ENCODE peak calls at places on chromosome 9, in seven cellular contexts. F, A, Y, X, M, O and D are unnamed samples.

GRCh38 chr9:35552376-35552775 is 52.7 kb upstream of the TESK1 start:
- DNase-seq in F (no peak), A (peak), Y (no peak), X (no peak), M (no peak), O (no peak), D (no peak)

GRCh38 chr9:136297016-136297691 is 6.7 kb downstream of the CCDC187 start:
- DNase-seq in F (no peak), A (no peak), Y (no peak), X (no peak), M (no peak), O (peak), D (no peak)

GRCh38 chr9:107467416-107467815 is 22.2 kb downstream of the KLF4 start:
- DNase-seq in F (no peak), A (no peak), Y (no peak), X (no peak), M (no peak), O (no peak), D (no peak)

GRCh38 chr9:2623046-2623865 is 1.7 kb downstream of the VLDLR start:
- DNase-seq in F (peak), A (peak), Y (peak), X (peak), M (peak), O (peak), D (no peak)

GRCh38 chr9:35842020-35842745 is 13.2 kb downstream of the TMEM8B start:
- DNase-seq in F (no peak), A (no peak), Y (no peak), X (no peak), M (peak), O (no peak), D (no peak)

GRCh38 chr9:69204869-69205268 is 30.8 kb downstream of the TJP2 start:
- DNase-seq in F (no peak), A (peak), Y (peak), X (peak), M (no peak), O (peak), D (no peak)

GRCh38 chr9:83330207-83331196 is 207.7 kb downstream of the FRMD3 start:
- DNase-seq in F (no peak), A (no peak), Y (no peak), X (no peak), M (no peak), O (no peak), D (no peak)

GRCh38 chr9:131657031-131657377 is 82.9 kb downstream of the RAPGEF1 start:
- DNase-seq in F (no peak), A (no peak), Y (no peak), X (no peak), M (no peak), O (no peak), D (no peak)

GRCh38 chr9:21047315-21047714 is 15.9 kb upstream of the HACD4 start:
- DNase-seq in F (no peak), A (peak), Y (no peak), X (no peak), M (no peak), O (no peak), D (no peak)

GRCh38 chr9:113309204-113309813 is 6.1 kb upstream of the RNF183 start:
- DNase-seq in F (no peak), A (peak), Y (no peak), X (no peak), M (no peak), O (peak), D (no peak)

GRCh38 chr9:114366334-114367128 is 21.3 kb downstream of the AKNA start:
- DNase-seq in F (no peak), A (peak), Y (no peak), X (no peak), M (no peak), O (peak), D (peak)

GRCh38 chr9:21744874-21745273 is 57.6 kb upstream of the MTAP start:
- DNase-seq in F (no peak), A (peak), Y (no peak), X (no peak), M (no peak), O (peak), D (no peak)

DNA sequence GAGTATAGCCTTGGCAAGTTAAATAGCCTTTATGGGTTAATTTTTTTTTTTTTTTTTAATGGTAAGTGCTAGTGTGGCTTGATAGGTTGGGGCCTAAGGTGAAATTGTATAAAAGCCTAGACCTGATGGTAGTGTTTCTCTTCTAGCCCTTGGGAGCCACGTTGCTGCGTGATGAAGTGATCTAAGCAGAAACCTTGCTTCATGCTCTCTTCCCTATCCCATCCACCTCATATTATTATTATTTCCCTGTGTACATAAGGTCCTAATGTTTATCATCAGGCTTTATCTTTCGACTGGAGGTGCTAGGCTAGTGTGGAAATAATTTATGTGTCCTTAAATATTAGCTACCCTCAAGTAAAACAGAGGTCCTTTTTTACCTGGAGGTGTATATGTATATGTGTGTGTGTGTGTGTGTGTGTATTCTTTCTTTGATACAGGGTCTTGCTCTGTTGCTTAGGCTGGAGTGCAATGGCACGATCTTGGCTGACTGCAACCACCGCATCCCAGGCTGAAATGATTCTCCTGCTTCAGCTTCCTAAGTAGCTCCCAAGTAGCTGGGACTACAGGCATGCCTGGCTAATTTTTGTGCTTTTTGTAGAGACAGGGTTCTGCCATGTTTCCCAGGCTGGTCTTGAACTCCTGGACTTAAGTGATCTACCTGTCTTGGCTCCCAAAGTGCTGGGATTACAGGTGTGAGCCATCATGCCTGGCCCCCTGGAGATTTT is 3.6 kb downstream of the UGCG start:
- DNase-seq in F (no peak), A (no peak), Y (no peak), X (no peak), M (no peak), O (no peak), D (no peak)
- H3K4me3 ChIP-seq in F (no peak), A (peak), Y (no peak), X (peak), M (no peak), O (peak), D (no peak)

GRCh38 chr9:117247271-117247670 is 167.6 kb downstream of the ASTN2 start:
- DNase-seq in F (no peak), A (no peak), Y (no peak), X (no peak), M (no peak), O (peak), D (no peak)
- TF ChIP-seq CTCF in F (no peak), A (no peak), Y (peak), X (peak), M (no peak), O (peak), D (peak)

DNA sequence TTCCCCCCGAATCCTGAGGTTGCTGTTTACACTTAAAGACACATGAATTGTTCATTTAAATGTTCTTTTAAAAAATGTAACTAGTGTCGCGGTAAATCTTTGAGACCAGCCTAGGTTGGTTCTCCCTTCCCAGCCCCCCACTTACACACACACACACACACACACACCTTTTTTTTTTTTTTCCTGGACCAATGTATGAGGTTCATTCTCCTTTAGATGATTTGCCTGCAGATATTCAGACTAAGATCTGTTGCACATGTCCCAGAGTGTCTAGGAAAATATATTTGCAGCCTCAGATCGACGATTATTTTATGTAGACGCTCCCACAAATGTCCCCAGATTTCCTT is 4.4 kb upstream of the ELAVL2 start:
- DNase-seq in F (no peak), A (no peak), Y (no peak), X (no peak), M (no peak), O (no peak), D (no peak)
- H3K4me3 ChIP-seq in F (no peak), A (no peak), Y (no peak), X (no peak), M (no peak), O (peak), D (no peak)

GRCh38 chr9:74281674-74282073 is 215.5 kb upstream of the RORB start:
- DNase-seq in F (no peak), A (no peak), Y (no peak), X (no peak), M (no peak), O (no peak), D (no peak)
- TF ChIP-seq CTCF in F (no peak), A (no peak), Y (no peak), X (no peak), M (no peak), O (peak), D (no peak)

GRCh38 chr9:129258823-129259301 is 80.8 kb upstream of the IER5L start:
- DNase-seq in F (no peak), A (no peak), Y (no peak), X (no peak), M (no peak), O (peak), D (no peak)
- H3K4me3 ChIP-seq in F (peak), A (no peak), Y (peak), X (peak), M (no peak), O (peak), D (peak)